ENCODE peak calls at places on chromosomes 7 and 10, in five cellular contexts. H, P, U, X and V are unnamed samples.

GRCh38 chr10:79320785-79321493 is 26.3 kb upstream of the PPIF start:
- DNase-seq in H (no peak), U (no peak), P (no peak), X (no peak), V (no peak)

GRCh38 chr7:156735861-156736260 is 95.3 kb downstream of the RNF32 start:
- DNase-seq in P (no peak), U (no peak), H (no peak), X (no peak), V (no peak)

GRCh38 chr10:30422981-30423654 is 10.9 kb upstream of the MAP3K8 start:
- DNase-seq in P (peak; percentile 89), X (peak; percentile 25), H (no peak), U (no peak), V (no peak)

GRCh38 chr10:13437026-13437555 is 89.0 kb upstream of the SEPHS1 start:
- DNase-seq in X (no peak), U (no peak), H (no peak), P (no peak), V (no peak)

GRCh38 chr10:132047575-132048293 is 18.0 kb upstream of the JAKMIP3 start:
- DNase-seq in P (no peak), X (no peak), U (no peak), H (no peak), V (no peak)

GRCh38 chr10:133143200-133143533 is 16.9 kb upstream of the KNDC1 start:
- DNase-seq in U (no peak), H (no peak), P (no peak), X (no peak), V (peak; percentile 84)

GRCh38 chr10:79890469-79890868 is 58.4 kb downstream of the SFTPD start:
- DNase-seq in X (no peak), H (no peak), P (no peak), U (no peak), V (no peak)

GRCh38 chr10:3226960-3227724 is 54.6 kb upstream of the PITRM1 start:
- DNase-seq in H (no peak), U (no peak), P (no peak), X (no peak), V (no peak)

GRCh38 chr10:131724891-131725735 is 175.7 kb upstream of the PPP2R2D start:
- DNase-seq in U (no peak), P (no peak), H (peak; percentile 22), X (no peak), V (no peak)

GRCh38 chr7:1508277-1508758 is 4.1 kb upstream of the INTS1 start:
- DNase-seq in P (no peak), U (no peak), H (no peak), X (no peak), V (no peak)

GRCh38 chr10:104327745-104328635 is 10.3 kb downstream of the ITPRIP start:
- DNase-seq in P (peak; percentile 28), X (no peak), U (no peak), H (no peak), V (no peak)

GRCh38 chr7:7790041-7790751 is 71.8 kb upstream of the RPA3 start:
- DNase-seq in H (no peak), X (no peak), U (no peak), P (no peak), V (no peak)

GRCh38 chr7:96238976-96239766 is 82.7 kb downstream of the SLC25A13 start:
- DNase-seq in U (no peak), P (no peak), X (no peak), H (no peak), V (no peak)

GRCh38 chr7:123538189-123538714 is 3.9 kb upstream of the IQUB start:
- DNase-seq in H (no peak), U (no peak), P (no peak), X (no peak), V (peak; percentile 76)

GRCh38 chr7:80895056-80895455 is 23.8 kb downstream of the SEMA3C start:
- DNase-seq in H (no peak), U (no peak), P (no peak), X (no peak), V (no peak)

GRCh38 chr10:37856881-37857286 is 526 bp downstream of the ZNF248 start:
- DNase-seq in U (no peak), X (no peak), P (no peak), H (peak; percentile 41), V (peak; percentile 38)

GRCh38 chr10:132840698-132841097 is 54.8 kb upstream of the NKX6-2 start:
- DNase-seq in P (no peak), H (no peak), X (no peak), U (no peak), V (no peak)

GRCh38 chr10:60943372-60944158 is 420 bp downstream of the RHOBTB1 start:
- DNase-seq in P (peak; percentile 36), U (no peak), X (peak; percentile 43), H (peak; percentile 78), V (peak; percentile 59)

GRCh38 chr7:48295572-48295971 is 124.3 kb downstream of the ABCA13 start:
- DNase-seq in U (no peak), P (no peak), X (no peak), H (no peak), V (no peak)

GRCh38 chr7:16671811-16672210 is 25.8 kb downstream of the BZW2 start:
- DNase-seq in H (no peak), X (no peak), U (no peak), P (no peak), V (no peak)

DNA sequence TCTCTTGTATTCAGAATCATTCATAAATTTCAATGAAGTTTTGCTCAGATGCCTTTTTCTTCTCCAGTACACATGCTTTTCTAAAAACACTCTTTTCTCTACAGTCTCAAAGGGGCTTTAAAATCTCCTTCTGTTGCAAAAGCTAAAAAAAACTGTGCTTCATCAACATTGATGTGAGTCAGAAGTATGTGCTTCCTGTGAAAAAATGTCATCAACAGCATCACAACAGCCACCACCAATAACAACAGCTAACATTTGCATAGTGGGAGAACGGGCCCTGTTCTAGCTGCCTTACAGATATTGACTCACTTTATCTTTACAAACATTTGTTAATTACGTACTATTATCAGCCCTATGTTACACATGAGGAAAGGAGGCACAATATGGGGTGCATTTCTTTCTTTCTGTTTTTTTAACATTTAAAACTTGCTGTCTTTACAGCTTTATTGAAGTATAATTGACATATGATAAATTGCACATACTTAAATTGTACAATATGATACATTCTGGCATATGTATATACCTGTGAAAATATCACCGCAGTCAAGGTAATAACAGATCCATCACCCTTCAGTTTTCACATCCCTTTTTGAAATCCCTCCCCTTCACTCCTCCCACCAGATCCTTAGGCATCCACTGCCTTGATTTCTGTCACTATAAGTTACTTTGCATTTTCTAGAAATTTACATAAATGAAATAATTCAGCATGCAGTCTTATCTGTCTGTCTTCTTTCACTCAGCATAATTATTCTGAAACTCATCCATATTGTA is 1605.4 kb upstream of the LRRTM3 start:
- DNase-seq in H (no peak), X (no peak), P (no peak), U (no peak), V (no peak)
- TF ChIP-seq MAX in H (no peak), X (no peak), P (no peak), U (no peak), V (no peak)

DNA sequence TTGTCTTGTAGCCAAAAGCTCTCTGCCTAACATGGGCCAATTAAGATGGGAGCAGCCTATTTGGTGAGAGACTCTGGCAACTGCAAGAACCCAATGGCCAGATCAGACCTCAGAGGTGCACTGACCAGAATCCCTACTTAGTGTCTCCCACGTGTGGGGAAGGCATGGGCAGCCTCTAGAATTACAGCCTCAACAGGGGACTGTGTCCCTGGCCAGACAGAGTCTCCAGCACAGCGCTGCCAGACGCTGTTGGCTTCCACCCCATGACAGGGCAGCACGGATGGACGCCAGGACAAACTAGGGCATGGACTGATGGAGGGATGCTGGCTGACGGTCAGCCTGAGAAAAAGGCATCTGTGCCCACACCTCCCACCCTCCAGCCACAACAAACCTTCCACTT is 729.3 kb upstream of the AUTS2 start:
- DNase-seq in H (no peak), X (no peak), U (no peak), P (no peak), V (no peak)
- TF ChIP-seq TAF1 in H (no peak), X (no peak), U (no peak), P (no peak), V (no peak)

DNA sequence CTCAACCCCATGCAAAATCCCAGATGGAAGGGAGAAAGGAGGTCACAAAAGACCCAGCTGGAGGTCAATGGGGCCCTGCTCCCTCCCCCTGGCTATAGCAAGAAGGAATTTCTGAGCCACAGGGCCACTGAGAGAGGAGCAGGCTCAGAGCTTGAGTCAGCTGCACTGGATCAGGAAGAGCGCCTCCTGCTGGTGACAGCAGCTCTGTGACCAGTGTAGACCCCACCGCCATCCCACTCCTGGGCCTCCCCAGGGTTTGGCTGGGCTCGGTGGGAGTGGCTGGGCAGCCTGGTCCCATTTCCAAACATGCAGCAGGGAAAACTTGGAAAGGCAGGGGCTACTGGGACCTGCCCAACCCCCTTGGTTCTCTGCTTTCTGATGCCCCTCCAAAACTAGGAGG is 31.5 kb upstream of the PRLHR start:
- DNase-seq in U (no peak), H (no peak), P (no peak), X (no peak), V (peak; percentile 29)
- TF ChIP-seq JUND in U (no peak), H (no peak), P (no peak), X (no peak), V (no peak)

GRCh38 chr7:150627959-150628358 is 4.2 kb downstream of the GIMAP6 start:
- DNase-seq in X (no peak), P (no peak), H (no peak), U (no peak), V (no peak)

GRCh38 chr7:150629347-150629746 is 2.8 kb downstream of the GIMAP6 start:
- DNase-seq in H (no peak), U (no peak), P (no peak), X (no peak), V (no peak)

GRCh38 chr7:150631084-150631824 is 931 bp downstream of the GIMAP6 start:
- DNase-seq in P (no peak), U (peak; percentile 33), H (no peak), X (no peak), V (no peak)

GRCh38 chr7:150633926-150634325 is 1.7 kb upstream of the GIMAP6 start:
- DNase-seq in X (no peak), P (no peak), U (no peak), H (no peak), V (no peak)

DNA sequence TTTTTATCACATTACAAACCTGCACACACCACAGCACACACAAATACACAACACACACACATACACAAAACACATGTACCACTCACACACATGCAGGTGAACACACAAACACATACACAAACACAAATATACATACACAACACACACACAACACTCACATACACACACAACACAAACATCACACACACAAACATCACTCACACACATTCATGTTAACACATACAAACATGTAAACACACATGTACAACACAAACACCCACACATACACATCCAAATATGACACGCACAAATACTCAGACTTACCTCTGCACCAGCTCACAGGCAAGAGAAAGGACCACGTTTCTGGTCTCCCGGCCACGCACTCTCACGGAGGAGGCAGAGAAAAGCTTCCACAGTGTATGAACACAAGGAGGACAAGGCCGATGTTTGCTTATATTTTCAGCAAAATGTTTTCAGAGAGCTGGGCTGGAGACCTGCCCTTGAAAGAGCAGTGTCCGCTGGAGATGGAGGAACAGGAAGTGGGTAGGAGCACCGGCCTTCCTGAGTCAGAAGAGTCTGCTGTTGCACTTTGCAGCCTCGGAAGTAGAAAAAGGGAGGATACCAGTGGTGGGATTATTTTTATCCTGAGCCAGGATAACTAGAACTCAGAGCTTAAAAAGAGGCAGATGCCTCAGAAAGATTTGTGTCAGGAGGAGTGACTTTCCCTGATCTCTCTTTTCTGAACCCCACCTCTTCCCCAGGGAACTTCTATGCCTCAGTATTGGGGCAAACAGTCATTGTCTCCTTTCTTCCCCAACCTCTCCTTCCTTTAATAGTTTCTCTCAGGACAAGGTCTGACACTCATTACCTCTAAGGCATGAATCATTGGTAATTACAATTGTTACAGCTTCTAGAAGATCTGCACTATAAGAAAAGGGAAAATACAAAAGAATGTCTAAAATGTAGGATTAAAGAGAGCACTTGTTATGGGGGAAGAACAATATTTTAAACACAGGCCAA is at the start of gene GIMAP6:
- DNase-seq in P (no peak), U (peak; percentile 51), X (no peak), H (no peak), V (no peak)
- TF ChIP-seq MAX in P (no peak), U (no peak), X (no peak), H (no peak), V (no peak)

GRCh38 chr7:6165521-6166325 is 106.7 kb downstream of the CYTH3 start:
- DNase-seq in U (no peak), P (no peak), X (no peak), H (peak; percentile 82), V (no peak)
- TF ChIP-seq TAF1 in U (no peak), P (no peak), X (no peak), H (no peak), V (no peak)